ENCODE peak calls at places on chromosomes 13 and 19, in ten cellular contexts. E is WTC11; U is vagina; G is NB4; X is AG04450; K is esophagus muscularis mucosa; N is body of pancreas; R is CD4-positive, alpha-beta T cell; S is psoas muscle; V is cardiac fibroblast. A is an unnamed sample.

GRCh38 chr13:108924154-108924940 is 294.9 kb downstream of the MYO16 start:
- DNase-seq in E (no peak), U (no peak), G (peak), X (peak), K (no peak), N (no peak), R (no peak), S (no peak), V (no peak), A (peak)

GRCh38 chr19:55063492-55063843 is 520 bp upstream of the RDH13 start:
- DNase-seq in E (no peak), U (no peak), G (no peak), X (no peak), K (no peak), N (no peak), R (no peak), S (no peak), V (no peak), A (no peak)

GRCh38 chr19:48518207-48518606 is 6.6 kb upstream of the LMTK3 start:
- DNase-seq in E (no peak), U (no peak), G (no peak), X (no peak), K (no peak), N (no peak), R (no peak), S (no peak), V (no peak), A (no peak)

GRCh38 chr19:49786432-49786831 is 19.6 kb downstream of the AP2A1 start:
- DNase-seq in E (no peak), U (no peak), G (no peak), X (no peak), K (no peak), N (no peak), R (no peak), S (no peak), V (no peak), A (no peak)

GRCh38 chr19:20359933-20360720 is 193.1 kb downstream of the ZNF486 start:
- DNase-seq in E (peak), U (no peak), G (no peak), X (no peak), K (no peak), N (peak), R (no peak), S (no peak), V (no peak), A (no peak)

GRCh38 chr13:32947411-32947810 is 68.8 kb upstream of the KL start:
- DNase-seq in E (no peak), U (peak), G (no peak), X (no peak), K (no peak), N (no peak), R (no peak), S (no peak), V (no peak), A (no peak)

GRCh38 chr13:97256343-97256783 is 34.2 kb downstream of the MBNL2 start:
- DNase-seq in E (no peak), U (no peak), G (no peak), X (peak), K (no peak), N (peak), R (no peak), S (no peak), V (peak), A (peak)

GRCh38 chr13:49354719-49355118 is 89.1 kb downstream of the CAB39L start:
- DNase-seq in E (no peak), U (no peak), G (no peak), X (no peak), K (no peak), N (no peak), R (no peak), S (no peak), V (peak), A (no peak)

GRCh38 chr13:72072223-72072622 is 205.2 kb upstream of the DACH1 start:
- DNase-seq in E (no peak), U (no peak), G (no peak), X (no peak), K (no peak), N (no peak), R (no peak), S (no peak), V (no peak), A (no peak)

GRCh38 chr19:17755977-17756670 is 4.8 kb downstream of the FCHO1 start:
- DNase-seq in E (peak), U (no peak), G (peak), X (no peak), K (no peak), N (peak), R (no peak), S (no peak), V (peak), A (peak)

GRCh38 chr13:43816401-43816889 is 29.7 kb upstream of the ENOX1 start:
- DNase-seq in E (no peak), U (no peak), G (no peak), X (no peak), K (no peak), N (no peak), R (no peak), S (no peak), V (no peak), A (no peak)

GRCh38 chr13:53490732-53491131 is 462.1 kb downstream of the OLFM4 start:
- DNase-seq in E (no peak), U (no peak), G (no peak), X (no peak), K (no peak), N (no peak), R (no peak), S (no peak), V (no peak), A (no peak)

GRCh38 chr19:33590224-33590623 is 31.5 kb upstream of the CHST8 start:
- DNase-seq in E (no peak), U (no peak), G (no peak), X (no peak), K (no peak), N (no peak), R (no peak), S (no peak), V (no peak), A (no peak)

GRCh38 chr19:58469241-58470013 is 2.5 kb downstream of the ZNF324 start:
- DNase-seq in E (no peak), U (no peak), G (no peak), X (no peak), K (no peak), N (no peak), R (no peak), S (no peak), V (no peak), A (no peak)
- TF ChIP-seq CTCF in E (no peak), U (no peak), G (no peak), X (no peak), K (no peak), N (no peak), R (no peak), S (no peak), V (no peak), A (no peak)

GRCh38 chr13:30334663-30335386 is 27.5 kb upstream of the KATNAL1 start:
- DNase-seq in E (peak), U (no peak), G (peak), X (no peak), K (no peak), N (peak), R (no peak), S (no peak), V (no peak), A (no peak)
- TF ChIP-seq CTCF in E (peak), U (no peak), G (peak), X (peak), K (peak), N (peak), R (peak), S (peak), V (peak), A (peak)

GRCh38 chr19:47280183-47280797 is 5.6 kb downstream of the INAFM1 start:
- DNase-seq in E (peak), U (no peak), G (peak), X (no peak), K (no peak), N (no peak), R (peak), S (no peak), V (no peak), A (peak)
- TF ChIP-seq CTCF in E (peak), U (no peak), G (peak), X (peak), K (peak), N (peak), R (no peak), S (peak), V (peak), A (peak)

GRCh38 chr19:58054792-58055482 is 4.1 kb upstream of the ZNF135 start:
- DNase-seq in E (peak), U (no peak), G (no peak), X (no peak), K (no peak), N (peak), R (no peak), S (no peak), V (peak), A (peak)
- TF ChIP-seq CTCF in E (no peak), U (no peak), G (no peak), X (no peak), K (peak), N (peak), R (no peak), S (no peak), V (no peak), A (peak)

DNA sequence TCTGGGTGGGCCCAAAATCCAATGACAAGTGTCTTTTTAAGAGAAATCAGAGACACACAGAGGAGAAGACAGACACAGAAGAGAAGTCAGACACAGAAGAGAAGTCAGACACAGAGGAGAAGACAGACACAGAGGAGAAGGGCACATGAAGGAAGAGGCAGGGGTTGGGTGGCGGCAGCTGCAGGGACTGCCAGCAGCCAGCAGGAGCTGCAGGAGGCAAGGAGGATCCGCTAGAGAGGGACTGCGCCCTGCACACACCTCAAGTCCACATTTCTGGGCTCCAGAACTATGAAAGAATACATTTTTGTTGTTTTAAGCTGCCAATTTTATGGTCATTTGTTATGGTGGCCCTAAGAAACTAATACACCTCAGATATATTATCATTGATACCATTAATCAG is 140.6 kb downstream of the ZIC5 start:
- DNase-seq in E (peak), U (no peak), G (no peak), X (no peak), K (no peak), N (no peak), R (no peak), S (no peak), V (no peak), A (peak)
- TF ChIP-seq CTCF in E (no peak), U (no peak), G (no peak), X (no peak), K (no peak), N (no peak), R (no peak), S (no peak), V (no peak), A (peak)

DNA sequence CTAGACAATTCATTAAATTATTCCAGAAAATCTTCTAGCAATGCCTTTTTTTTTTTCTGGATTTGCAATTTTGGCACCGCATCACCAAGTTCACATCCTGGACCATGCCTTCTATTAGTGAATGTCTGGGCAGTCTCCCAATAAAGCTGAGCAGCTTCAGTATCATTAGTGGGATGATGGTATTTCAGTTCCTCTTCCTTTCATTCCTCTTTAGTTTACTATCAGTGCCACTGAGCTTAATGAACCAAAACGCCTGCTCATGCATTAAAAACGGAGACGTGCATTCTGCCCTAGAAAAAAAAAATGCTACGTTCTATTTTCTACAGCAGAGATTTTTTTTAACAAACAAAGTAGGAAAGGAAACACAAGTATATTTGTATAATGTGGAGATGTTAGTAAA is 343.0 kb downstream of the PCDH9 start:
- DNase-seq in E (no peak), U (no peak), G (no peak), X (peak), K (no peak), N (no peak), R (no peak), S (no peak), V (peak), A (peak)
- TF ChIP-seq CTCF in E (no peak), U (no peak), G (no peak), X (no peak), K (no peak), N (no peak), R (no peak), S (no peak), V (no peak), A (no peak)

DNA sequence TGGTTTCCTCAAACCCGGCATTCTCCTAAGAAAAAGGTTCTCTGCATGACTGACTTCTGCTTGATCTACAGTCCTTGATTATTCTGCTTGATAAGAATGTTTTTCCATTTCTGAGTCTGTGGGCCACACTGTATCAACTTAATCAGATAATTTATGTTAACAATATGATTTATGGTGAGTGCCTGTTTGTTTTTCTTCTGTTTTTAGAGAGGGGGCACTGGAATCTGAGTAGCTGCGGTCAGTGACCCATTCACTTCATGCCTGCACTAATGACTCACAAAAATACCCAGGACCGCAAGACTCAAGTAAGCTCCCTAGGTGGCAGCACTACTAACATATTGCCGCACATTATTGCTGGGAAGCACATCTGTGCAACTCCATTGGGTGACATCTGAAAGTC is 542.3 kb upstream of the ATXN8OS start:
- DNase-seq in E (peak), U (no peak), G (peak), X (no peak), K (no peak), N (no peak), R (no peak), S (no peak), V (no peak), A (peak)
- TF ChIP-seq CTCF in E (peak), U (no peak), G (peak), X (no peak), K (no peak), N (no peak), R (no peak), S (no peak), V (no peak), A (peak)

DNA sequence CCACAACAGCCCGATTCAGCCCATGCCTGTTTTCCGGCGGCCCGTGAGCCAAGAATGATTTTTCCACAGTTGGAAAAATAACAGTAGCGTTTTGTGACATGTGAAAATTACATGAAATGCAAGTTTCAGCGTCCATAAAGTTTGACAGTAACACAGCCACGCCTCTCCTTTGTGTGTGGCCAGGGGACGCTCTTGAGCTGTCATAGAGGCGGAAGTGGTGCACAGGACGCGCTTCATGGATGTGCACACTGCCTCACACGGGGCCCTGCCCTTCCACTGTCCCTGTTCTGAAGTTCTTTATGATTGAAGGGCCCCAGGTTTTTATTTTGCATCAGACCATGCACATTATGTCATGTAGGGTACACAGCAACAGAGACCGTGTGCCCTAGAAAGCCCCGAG is 12.4 kb upstream of the ELAVL1 start:
- DNase-seq in E (no peak), U (no peak), G (peak), X (no peak), K (no peak), N (no peak), R (peak), S (no peak), V (no peak), A (no peak)
- TF ChIP-seq CTCF in E (no peak), U (no peak), G (peak), X (no peak), K (no peak), N (no peak), R (no peak), S (peak), V (no peak), A (peak)